ENCODE peak calls at places on chromosomes 6 and 20, in five cellular contexts. E is IMR-90, J is A549, H is SK-N-SH, M is GM12878. O is an unnamed sample.

GRCh38 chr20:22796465-22797077 is 212.2 kb upstream of the FOXA2 start:
- DNase-seq in E (peak), J (peak), H (no peak), M (no peak), O (no peak)

GRCh38 chr6:45703041-45703739 is 312.5 kb downstream of the CLIC5 start:
- DNase-seq in E (peak), J (no peak), H (no peak), M (no peak), O (no peak)

GRCh38 chr20:364905-365794 is 15.4 kb upstream of the TRIB3 start:
- DNase-seq in E (peak), J (peak), H (no peak), M (no peak), O (peak)

GRCh38 chr20:50464026-50464724 is 46.0 kb upstream of the PTPN1 start:
- DNase-seq in E (peak), J (peak), H (peak), M (no peak), O (peak)

GRCh38 chr6:3385660-3386151 is 71.1 kb downstream of the SLC22A23 start:
- DNase-seq in E (no peak), J (no peak), H (no peak), M (no peak), O (no peak)

GRCh38 chr20:50224553-50225255 is 34.1 kb downstream of the CEBPB start:
- DNase-seq in E (peak), J (no peak), H (no peak), M (no peak), O (no peak)

GRCh38 chr6:62479722-62480121 is 193.7 kb upstream of the KHDRBS2 start:
- DNase-seq in E (no peak), J (no peak), H (no peak), M (no peak), O (no peak)

GRCh38 chr6:52371656-52372151 is 9.8 kb downstream of the PAQR8 start:
- DNase-seq in E (no peak), J (no peak), H (no peak), M (no peak), O (no peak)

GRCh38 chr6:31293343-31293742 is 21.5 kb upstream of the HLA-C start:
- DNase-seq in E (peak), J (no peak), H (no peak), M (no peak), O (no peak)

GRCh38 chr6:81145506-81145905 is 607.0 kb downstream of the TENT5A start:
- DNase-seq in E (no peak), J (no peak), H (no peak), M (no peak), O (no peak)

GRCh38 chr6:89630488-89630887 is 8.1 kb downstream of the LYRM2 start:
- DNase-seq in E (no peak), J (no peak), H (no peak), M (no peak), O (no peak)

GRCh38 chr6:116633685-116634084 is 17.4 kb downstream of the RSPH4A start:
- DNase-seq in E (no peak), J (peak), H (peak), M (no peak), O (no peak)

GRCh38 chr20:43846516-43846905 is 68.1 kb upstream of the TOX2 start:
- DNase-seq in E (no peak), J (no peak), H (no peak), M (no peak), O (no peak)

GRCh38 chr6:160030103-160030502 is 61.2 kb downstream of the IGF2R start:
- DNase-seq in E (peak), J (peak), H (peak), M (no peak), O (no peak)

GRCh38 chr6:125884656-125885055 is 71.9 kb upstream of the HINT3 start:
- DNase-seq in E (no peak), J (no peak), H (no peak), M (no peak), O (no peak)

GRCh38 chr6:158337332-158337731 is 25.1 kb downstream of the TULP4 start:
- DNase-seq in E (no peak), J (no peak), H (no peak), M (no peak), O (no peak)

GRCh38 chr6:90127589-90127988 is 169.1 kb downstream of the BACH2 start:
- DNase-seq in E (no peak), J (no peak), H (no peak), M (no peak), O (no peak)

DNA sequence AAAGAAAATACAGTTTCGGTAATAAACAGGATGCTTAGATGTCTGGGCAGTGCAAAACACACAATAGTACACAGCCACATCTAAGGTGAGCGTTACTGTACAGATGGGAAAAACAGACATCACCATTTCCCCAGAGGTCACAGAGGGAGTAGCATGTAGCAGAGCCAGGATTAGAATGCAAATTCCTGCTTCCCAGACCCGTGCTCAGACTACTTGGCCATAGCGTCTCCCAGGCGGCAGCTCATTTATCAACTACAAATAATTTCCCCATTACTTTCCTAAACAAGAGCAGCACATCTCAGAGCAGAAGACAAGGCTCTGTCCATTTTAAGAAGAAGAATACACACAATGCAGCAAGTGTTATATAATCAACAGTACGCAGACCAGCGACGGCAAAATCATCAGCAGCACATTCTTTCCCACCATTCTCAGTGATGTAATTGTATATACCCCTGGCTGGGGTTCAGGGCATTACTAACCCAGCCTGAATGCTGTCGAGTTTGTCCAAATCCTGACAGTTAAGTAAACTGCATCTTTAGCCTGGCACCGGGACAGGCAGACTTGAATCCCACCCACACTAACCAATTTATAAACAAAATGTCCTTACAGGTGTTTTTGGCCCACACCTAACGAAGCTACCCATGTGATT is 61.9 kb downstream of the CNKSR3 start:
- DNase-seq in E (peak), J (no peak), H (peak), M (no peak), O (peak)
- TF ChIP-seq RCOR1 in E (peak), J (no peak), H (no peak), M (no peak), O (no peak)

GRCh38 chr6:53651764-53652401 is 13.7 kb downstream of the KLHL31 start:
- DNase-seq in E (peak), J (peak), H (peak), M (no peak), O (no peak)
- TF ChIP-seq RCOR1 in E (no peak), J (no peak), H (no peak), M (no peak), O (no peak)

GRCh38 chr20:32743237-32744112 is at the start of gene COMMD7:
- DNase-seq in E (peak), J (peak), H (peak), M (peak), O (peak)
- TF ChIP-seq RCOR1 in E (no peak), J (no peak), H (no peak), M (no peak), O (no peak)

DNA sequence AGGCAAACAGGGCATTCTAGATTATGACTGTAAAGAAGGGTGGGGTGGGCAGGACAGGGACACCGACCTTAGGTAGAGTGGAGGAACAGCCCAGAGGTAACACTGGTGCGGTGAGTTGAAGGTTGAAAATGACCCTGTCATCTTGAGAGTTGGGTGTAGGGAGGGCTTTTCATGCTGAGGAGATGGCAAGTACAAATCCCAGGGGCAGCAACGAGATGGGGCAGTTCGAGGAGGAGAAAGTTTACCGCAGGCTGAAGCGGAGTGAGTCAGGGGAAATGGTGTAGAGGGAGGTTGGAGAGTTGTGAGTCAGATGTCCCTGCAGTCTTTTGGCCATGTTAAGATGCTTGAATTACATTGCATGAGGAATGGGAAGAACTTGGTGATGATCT is 101.1 kb downstream of the HIVEP1 start:
- DNase-seq in E (peak), J (no peak), H (no peak), M (no peak), O (no peak)
- TF ChIP-seq RCOR1 in E (no peak), J (no peak), H (no peak), M (no peak), O (no peak)

GRCh38 chr20:56371977-56372376 is 13.2 kb downstream of the FAM210B start:
- DNase-seq in E (no peak), J (no peak), H (no peak), M (no peak), O (no peak)

GRCh38 chr20:56372850-56373249 is 14.1 kb downstream of the FAM210B start:
- DNase-seq in E (no peak), J (no peak), H (no peak), M (no peak), O (no peak)

GRCh38 chr20:56368351-56369134 is 9.8 kb downstream of the FAM210B start:
- DNase-seq in E (no peak), J (no peak), H (no peak), M (no peak), O (no peak)

DNA sequence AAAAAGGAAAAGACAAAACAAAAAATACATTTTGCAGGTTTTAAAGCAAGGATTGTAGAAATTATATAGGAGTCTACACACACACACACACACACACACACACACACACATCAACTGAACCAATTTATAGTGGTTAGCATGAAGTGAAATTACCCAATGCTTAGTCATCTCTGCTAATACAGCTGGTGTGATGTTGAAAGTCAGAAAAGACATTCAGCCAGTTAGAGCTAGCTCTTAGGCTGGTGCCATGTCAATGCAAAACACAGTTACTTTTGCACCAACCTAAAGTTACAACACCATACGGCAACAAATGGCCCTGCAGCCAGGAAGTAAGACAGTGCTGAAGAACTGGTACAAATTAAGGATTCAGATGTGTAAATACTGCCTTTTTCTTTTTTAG is 15.2 kb downstream of the FAM210B start:
- DNase-seq in E (peak), J (peak), H (no peak), M (no peak), O (no peak)
- TF ChIP-seq RCOR1 in E (peak), J (no peak), H (no peak), M (no peak), O (no peak)

GRCh38 chr6:123956492-123957139 is 153.0 kb downstream of the NKAIN2 start:
- DNase-seq in E (no peak), J (no peak), H (no peak), M (no peak), O (no peak)

GRCh38 chr6:123965894-123966293 is 162.2 kb downstream of the NKAIN2 start:
- DNase-seq in E (peak), J (peak), H (peak), M (no peak), O (no peak)

GRCh38 chr6:123967900-123968299 is 164.2 kb downstream of the NKAIN2 start:
- DNase-seq in E (no peak), J (no peak), H (no peak), M (no peak), O (no peak)

GRCh38 chr6:123962508-123962907 is 158.8 kb downstream of the NKAIN2 start:
- DNase-seq in E (no peak), J (no peak), H (no peak), M (no peak), O (no peak)
- TF ChIP-seq RCOR1 in E (no peak), J (no peak), H (no peak), M (no peak), O (no peak)

DNA sequence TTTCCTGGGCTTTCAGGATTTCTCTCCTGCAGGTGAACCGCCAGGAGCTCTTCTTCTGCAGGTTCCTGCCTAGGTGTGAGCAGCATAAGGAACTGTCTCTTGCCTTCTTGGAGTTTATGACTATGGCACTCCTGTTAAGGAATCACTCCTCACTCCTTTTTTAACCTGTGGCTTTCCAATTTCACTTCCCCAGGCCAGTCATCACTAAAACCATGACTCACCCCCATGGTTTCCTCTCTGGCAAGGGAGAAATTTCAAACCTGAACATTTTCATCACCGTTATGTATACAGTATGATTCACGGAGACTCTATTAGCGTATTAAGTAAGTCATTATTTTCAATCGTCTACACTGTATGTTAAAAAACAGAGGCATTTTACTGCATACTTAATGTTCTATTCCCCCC is 78.2 kb upstream of the ARID1B start:
- DNase-seq in E (peak), J (peak), H (no peak), M (peak), O (no peak)
- TF ChIP-seq RCOR1 in E (no peak), J (no peak), H (no peak), M (no peak), O (no peak)

GRCh38 chr6:144559865-144560603 is 274.9 kb downstream of the UTRN start:
- DNase-seq in E (peak), J (peak), H (peak), M (no peak), O (no peak)
- TF ChIP-seq RCOR1 in E (no peak), J (no peak), H (no peak), M (no peak), O (no peak)

GRCh38 chr6:47476794-47477496 is 644 bp upstream of the CD2AP start:
- DNase-seq in E (no peak), J (no peak), H (no peak), M (no peak), O (peak)

GRCh38 chr6:47477497-47478232 is at the start of gene CD2AP:
- DNase-seq in E (peak), J (peak), H (peak), M (peak), O (peak)

GRCh38 chr6:47479156-47479541 is 1.6 kb downstream of the CD2AP start:
- DNase-seq in E (peak), J (no peak), H (no peak), M (no peak), O (no peak)

GRCh38 chr6:47479874-47480273 is 2.3 kb downstream of the CD2AP start:
- DNase-seq in E (no peak), J (no peak), H (no peak), M (no peak), O (no peak)

GRCh38 chr6:47478233-47479155 is 905 bp downstream of the CD2AP start:
- DNase-seq in E (peak), J (peak), H (no peak), M (no peak), O (no peak)
- TF ChIP-seq RCOR1 in E (no peak), J (no peak), H (no peak), M (no peak), O (peak)

GRCh38 chr6:41000248-41000647 is 38.8 kb downstream of the UNC5CL start:
- DNase-seq in E (no peak), J (no peak), H (no peak), M (no peak), O (no peak)

GRCh38 chr6:40998661-40999060 is 40.4 kb downstream of the UNC5CL start:
- DNase-seq in E (no peak), J (no peak), H (no peak), M (no peak), O (peak)

GRCh38 chr6:40999498-41000070 is 39.4 kb downstream of the UNC5CL start:
- DNase-seq in E (peak), J (peak), H (peak), M (peak), O (peak)

GRCh38 chr6:40996591-40997247 is 42.3 kb downstream of the UNC5CL start:
- DNase-seq in E (peak), J (peak), H (no peak), M (no peak), O (peak)

DNA sequence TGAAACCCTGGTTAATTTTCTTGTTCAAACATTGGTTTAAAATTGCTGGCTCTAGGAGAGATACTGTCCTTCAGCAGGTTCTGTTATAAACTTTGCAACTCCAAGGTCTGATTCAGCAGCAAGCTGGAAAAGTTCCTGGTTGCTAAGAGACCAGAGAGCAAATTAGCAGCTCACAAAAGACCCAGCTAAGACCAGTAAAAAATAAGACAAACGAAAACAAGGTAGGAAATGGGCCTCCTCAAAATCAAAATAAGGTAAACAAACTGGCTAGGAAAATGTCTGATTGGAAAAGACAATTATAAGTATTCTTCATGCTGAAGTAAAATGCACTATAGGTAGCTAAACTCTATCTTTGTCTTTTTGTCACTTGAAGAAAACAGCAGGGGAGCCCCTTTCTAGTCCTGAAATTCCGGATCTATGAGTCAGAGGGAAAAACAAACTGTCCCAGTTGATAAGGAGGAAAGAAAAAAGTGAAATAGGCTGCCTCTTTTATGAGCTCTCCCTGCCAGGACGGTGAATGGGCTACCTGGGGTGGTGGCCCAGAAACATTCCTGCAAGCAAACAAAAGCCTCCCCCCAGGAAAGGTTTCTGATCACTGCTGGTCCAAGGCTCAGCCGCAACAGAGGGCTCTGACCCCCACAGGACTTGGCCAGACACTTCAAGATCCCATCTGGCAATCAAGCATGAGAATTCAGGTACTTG is 41.6 kb downstream of the UNC5CL start:
- DNase-seq in E (peak), J (peak), H (no peak), M (no peak), O (peak)
- TF ChIP-seq RCOR1 in E (no peak), J (no peak), H (no peak), M (no peak), O (peak)

O was measured in K562.